ENCODE peak calls at places on chromosomes 4 and X, in seven cellular contexts. P, A, D, X, E, F and R are unnamed samples.

GRCh38 chr4:114417214-114417613 is 181.4 kb upstream of the UGT8 start:
- DNase-seq in D (no peak), F (no peak), A (no peak), E (no peak), X (peak; percentile 29), P (no peak), R (no peak)

GRCh38 chrX:150902434-150903109 is 4.1 kb upstream of the CD99L2 start:
- DNase-seq in F (no peak), A (no peak), X (no peak), E (no peak), D (no peak), P (no peak), R (no peak)

GRCh38 chrX:45324941-45325340 is 124.3 kb upstream of the DIPK2B start:
- DNase-seq in F (no peak), D (no peak), A (no peak), E (no peak), P (no peak), X (no peak), R (no peak)

GRCh38 chrX:123803331-123803983 is 56.4 kb upstream of the XIAP start:
- DNase-seq in E (no peak), P (peak; percentile 68), A (no peak), F (peak; percentile 1), X (peak; percentile 98), D (no peak), R (no peak)

GRCh38 chrX:1316527-1316926 is 20.1 kb upstream of the IL3RA start:
- DNase-seq in E (peak; percentile 74), A (peak; percentile 66), D (no peak), X (no peak), F (peak; percentile 87), P (no peak), R (peak; percentile 11)

GRCh38 chrX:48786341-48786800 is at the start of gene GATA1:
- DNase-seq in F (no peak), P (peak; percentile 83), D (no peak), A (no peak), X (no peak), E (no peak), R (no peak)

GRCh38 chr4:57037982-57038604 is 59.4 kb downstream of the POLR2B start:
- DNase-seq in X (peak; percentile 20), E (no peak), F (peak; percentile 2), A (peak; percentile 82), D (peak; percentile 47), P (peak; percentile 71), R (peak; percentile 26)

GRCh38 chr4:94831607-94832006 is 73.9 kb downstream of the BMPR1B start:
- DNase-seq in F (no peak), D (no peak), A (no peak), P (no peak), X (no peak), E (no peak), R (no peak)

GRCh38 chr4:124711469-124712416 is 789 bp downstream of the ANKRD50 start:
- DNase-seq in A (no peak), D (peak; percentile 19), E (no peak), P (peak; percentile 70), X (peak; percentile 55), F (no peak), R (no peak)